ENCODE peak calls at places on chromosomes 13 and 19, in five cellular contexts. U is transverse colon, I is A549, Z is sigmoid colon, B is H1. D is an unnamed sample.

GRCh38 chr19:13172335-13173128 is 22.3 kb downstream of the IER2 start:
- DNase-seq in B (no peak), I (peak), Z (peak), U (peak), D (peak)

GRCh38 chr13:114099191-114099590 is 33.2 kb downstream of the RASA3 start:
- DNase-seq in I (peak), B (no peak), Z (peak), U (peak), D (peak)

GRCh38 chr13:68976287-68976686 is 1131.3 kb upstream of the ATXN8OS start:
- DNase-seq in I (no peak), U (no peak), Z (no peak), B (no peak), D (no peak)

GRCh38 chr19:35220315-35220921 is 8.1 kb downstream of the FAM187B start:
- DNase-seq in B (no peak), Z (no peak), I (no peak), U (no peak), D (no peak)

GRCh38 chr19:7492142-7493055 is 3.6 kb upstream of the PEX11G start:
- DNase-seq in U (no peak), B (no peak), I (no peak), Z (no peak), D (no peak)

GRCh38 chr19:35272954-35273649 is 4.3 kb downstream of the USF2 start:
- DNase-seq in Z (no peak), U (no peak), B (no peak), I (no peak), D (no peak)

GRCh38 chr13:89627991-89628390 is 1719.5 kb upstream of the MIR17HG start:
- DNase-seq in I (no peak), U (no peak), Z (no peak), B (no peak), D (no peak)

GRCh38 chr13:31485651-31486051 is 253.7 kb upstream of the RXFP2 start:
- DNase-seq in Z (no peak), U (no peak), I (no peak), B (no peak), D (peak)

GRCh38 chr19:5591476-5591875 is 23.7 kb upstream of the TINCR start:
- DNase-seq in I (no peak), U (no peak), Z (no peak), B (no peak), D (no peak)

GRCh38 chr19:55474269-55475265 is 1.9 kb upstream of the ZNF628 start:
- DNase-seq in I (no peak), Z (no peak), U (no peak), B (no peak), D (no peak)

GRCh38 chr19:41353466-41354342 is at the start of gene TGFB1:
- DNase-seq in I (peak), U (peak), Z (peak), B (peak), D (peak)

GRCh38 chr19:14563989-14564650 is 7.7 kb downstream of the NDUFB7 start:
- DNase-seq in I (peak), Z (no peak), B (peak), U (no peak), D (peak)

GRCh38 chr19:16025108-16026101 is 50.9 kb upstream of the TPM4 start:
- DNase-seq in B (no peak), U (peak), I (peak), Z (peak), D (peak)

GRCh38 chr13:28046981-28047380 is 53.4 kb downstream of the FLT3 start:
- DNase-seq in U (no peak), B (no peak), Z (no peak), I (no peak), D (no peak)

GRCh38 chr13:31038834-31039552 is 106.5 kb downstream of the TEX26 start:
- DNase-seq in Z (no peak), B (no peak), U (no peak), I (no peak), D (no peak)

GRCh38 chr19:49468746-49469447 is 5.1 kb upstream of the FLT3LG start:
- DNase-seq in U (peak), I (no peak), Z (peak), B (peak), D (no peak)

GRCh38 chr13:53052675-53053074 is 24.1 kb downstream of the OLFM4 start:
- DNase-seq in B (no peak), Z (no peak), U (no peak), I (no peak), D (no peak)

GRCh38 chr19:18194554-18195238 is 1.7 kb downstream of the MPV17L2 start:
- DNase-seq in U (peak), B (peak), I (no peak), Z (peak), D (peak)

GRCh38 chr13:86020350-86021002 is 221.3 kb upstream of the SLITRK6 start:
- DNase-seq in Z (no peak), U (no peak), B (no peak), I (no peak), D (peak)

GRCh38 chr13:37640499-37640898 is 41.9 kb upstream of the POSTN start:
- DNase-seq in I (peak), Z (no peak), U (no peak), B (no peak), D (no peak)

GRCh38 chr19:18996796-18997394 is 36.4 kb downstream of the SUGP2 start:
- DNase-seq in I (no peak), B (no peak), U (no peak), Z (no peak), D (no peak)

GRCh38 chr13:110799246-110800236 is 86.0 kb downstream of the ING1 start:
- DNase-seq in U (no peak), Z (no peak), B (no peak), I (no peak), D (no peak)

GRCh38 chr19:47157455-47158321 is 27.1 kb downstream of the SAE1 start:
- DNase-seq in I (no peak), B (peak), Z (peak), U (peak), D (no peak)

GRCh38 chr13:72129117-72129516 is 262.1 kb upstream of the DACH1 start:
- DNase-seq in B (no peak), I (no peak), U (no peak), Z (no peak), D (no peak)

GRCh38 chr13:93765811-93766210 is 539.2 kb downstream of the GPC6 start:
- DNase-seq in Z (no peak), B (no peak), I (no peak), U (no peak), D (no peak)

GRCh38 chr13:49540552-49540951 is 44.8 kb downstream of the PHF11 start:
- DNase-seq in Z (no peak), B (no peak), U (no peak), I (no peak), D (no peak)

GRCh38 chr13:33377825-33378224 is 92.3 kb upstream of the STARD13 start:
- DNase-seq in U (no peak), I (no peak), Z (no peak), B (no peak), D (no peak)

GRCh38 chr13:26539738-26540292 is 17.7 kb upstream of the WASF3 start:
- DNase-seq in U (peak), I (no peak), B (no peak), Z (no peak), D (no peak)

GRCh38 chr19:44574201-44574950 is 39.0 kb upstream of the IGSF23 start:
- DNase-seq in B (no peak), U (no peak), Z (no peak), I (no peak), D (no peak)

GRCh38 chr19:48445256-48445605 is 552 bp upstream of the GRWD1 start:
- DNase-seq in I (peak), B (peak), U (no peak), Z (no peak), D (peak)

GRCh38 chr13:76812206-76812882 is 73.9 kb downstream of the KCTD12 start:
- DNase-seq in Z (peak), B (no peak), U (no peak), I (no peak), D (peak)

GRCh38 chr19:2014731-2015610 is 543 bp downstream of the BTBD2 start:
- DNase-seq in U (no peak), B (no peak), Z (peak), I (no peak), D (peak)

GRCh38 chr19:54096642-54097106 is 3.9 kb downstream of the OSCAR start:
- DNase-seq in U (peak), B (peak), Z (peak), I (peak), D (no peak)

GRCh38 chr13:62706035-62706434 is 1290.4 kb upstream of the PCDH20 start:
- DNase-seq in I (no peak), B (no peak), Z (no peak), U (no peak), D (no peak)

GRCh38 chr19:3407556-3408516 is 41.5 kb downstream of the NFIC start:
- DNase-seq in I (no peak), Z (peak), U (no peak), B (no peak), D (no peak)

GRCh38 chr13:109672545-109672944 is 113.8 kb downstream of the IRS2 start:
- DNase-seq in Z (no peak), I (no peak), U (no peak), B (no peak), D (no peak)

GRCh38 chr13:99501952-99502310 is 659 bp downstream of the TM9SF2 start:
- DNase-seq in U (peak), Z (no peak), I (no peak), B (no peak), D (no peak)

GRCh38 chr13:103698000-103698399 is 631.8 kb upstream of the SLC10A2 start:
- DNase-seq in Z (no peak), B (no peak), I (no peak), U (no peak), D (no peak)
- TF ChIP-seq EP300 in Z (no peak), B (no peak), I (no peak), U (no peak), D (no peak)

GRCh38 chr13:97659602-97660001 is 225.6 kb downstream of the RAP2A start:
- DNase-seq in I (no peak), Z (no peak), B (no peak), U (no peak), D (peak)
- TF ChIP-seq CTCF in I (no peak), Z (no peak), B (peak), U (no peak), D (peak)

DNA sequence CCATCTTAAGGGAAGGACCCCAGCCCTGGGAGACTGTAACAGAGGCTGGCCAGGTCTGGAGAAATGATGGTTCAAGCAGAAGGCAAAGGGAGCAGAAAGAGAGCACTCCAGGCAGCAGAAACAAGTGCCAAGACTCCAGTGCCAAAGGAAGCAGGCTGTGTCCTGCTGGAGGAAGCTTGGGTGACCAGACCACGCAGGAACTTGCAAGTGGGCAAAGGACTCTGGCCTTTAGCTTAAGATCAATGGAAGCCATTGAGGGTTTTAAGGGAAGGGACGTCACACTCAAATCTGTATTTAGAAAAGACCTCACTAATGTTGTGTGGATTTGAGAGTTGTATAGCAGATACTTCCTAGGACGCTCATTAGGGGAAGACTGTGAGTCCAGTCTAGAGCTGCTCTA is 95.5 kb downstream of the MIPEP start:
- DNase-seq in I (no peak), U (no peak), Z (no peak), B (no peak), D (no peak)
- TF ChIP-seq EP300 in I (no peak), U (no peak), Z (no peak), B (no peak), D (no peak)

DNA sequence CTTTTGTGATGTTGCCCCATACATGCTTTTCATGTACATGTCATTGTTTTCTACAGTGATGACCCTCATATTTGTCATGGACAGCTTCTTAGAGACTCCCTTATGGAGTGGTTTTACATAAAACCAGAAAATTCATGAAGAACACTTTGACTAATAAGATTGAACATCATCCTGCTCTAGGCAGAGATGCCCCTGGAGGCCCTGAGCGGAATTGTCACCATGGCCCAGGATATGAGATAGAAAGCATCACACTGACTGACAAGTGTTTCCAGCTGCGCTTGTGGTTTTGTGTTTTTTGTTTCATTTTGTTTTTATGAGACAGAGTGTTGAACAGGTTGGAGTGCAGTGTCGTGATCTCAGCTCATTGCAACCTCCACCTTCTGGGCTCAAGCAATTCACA is 22.2 kb downstream of the ZNF701 start:
- DNase-seq in Z (no peak), B (no peak), I (no peak), U (no peak), D (peak)
- TF ChIP-seq CTCF in Z (no peak), B (peak), I (no peak), U (no peak), D (no peak)

GRCh38 chr19:58400916-58401824 is 5.7 kb downstream of the RNF225 start:
- DNase-seq in Z (peak), I (peak), B (peak), U (peak), D (peak)
- TF ChIP-seq EP300 in Z (no peak), I (no peak), B (no peak), U (no peak), D (peak)

D was measured in SK-N-SH.